ENCODE peak calls at places on chromosome 21, in four cellular contexts. G, S, O and B are unnamed samples.
A peak's percentile ranks its signal among the peaks of the same experiment; 100 is the strongest.

GRCh38 chr21:36040389-36040788 is 19.9 kb downstream of the SETD4 start:
- DNase-seq in G (no peak), O (no peak), S (no peak), B (no peak)

GRCh38 chr21:29149771-29150425 is 19.5 kb downstream of the MAP3K7CL start:
- DNase-seq in G (no peak), O (no peak), S (peak; percentile 64), B (no peak)

GRCh38 chr21:39099859-39100258 is 83.4 kb downstream of the PSMG1 start:
- DNase-seq in S (no peak), G (no peak), O (no peak), B (no peak)

GRCh38 chr21:36567216-36567917 is 87.4 kb upstream of the CLDN14 start:
- DNase-seq in S (peak; percentile 60), G (no peak), O (no peak), B (no peak)

GRCh38 chr21:44437371-44437695 is 18.0 kb upstream of the LRRC3 start:
- DNase-seq in S (no peak), O (no peak), G (no peak), B (no peak)

GRCh38 chr21:41979751-41980369 is 26.0 kb upstream of the C2CD2 start:
- DNase-seq in S (no peak), O (no peak), G (no peak), B (no peak)

GRCh38 chr21:10272216-10272615 is 249.2 kb upstream of the TPTE start:
- DNase-seq in S (no peak), G (peak; percentile 11), O (no peak), B (no peak)

GRCh38 chr21:26124421-26124833 is 46.1 kb downstream of the APP start:
- DNase-seq in G (no peak), O (no peak), S (peak; percentile 53), B (peak; percentile 84)

DNA sequence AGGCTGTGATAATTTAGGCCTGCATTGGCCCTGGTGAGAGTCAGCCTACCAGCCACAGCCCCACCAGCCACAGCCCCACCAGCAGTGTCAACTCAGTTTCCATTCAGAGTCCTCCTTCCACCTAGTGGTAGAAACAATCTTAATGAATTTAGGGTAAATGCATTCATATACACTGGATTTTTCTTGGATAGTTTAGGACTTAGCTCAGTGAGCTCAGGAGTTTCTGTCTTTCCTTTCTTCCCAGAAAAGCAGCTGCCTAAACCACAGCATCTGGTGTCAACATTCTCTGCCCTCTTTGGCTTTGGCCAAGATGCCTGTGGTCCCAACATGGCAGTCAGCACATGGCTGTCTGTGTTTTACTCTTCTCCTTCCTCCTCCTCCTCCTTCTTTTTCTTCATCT is 94.0 kb downstream of the CLIC6 start:
- DNase-seq in G (no peak), O (no peak), S (no peak), B (peak; percentile 64)
- TF ChIP-seq CTCF in G (no peak), O (no peak), S (no peak), B (peak; percentile 13)

GRCh38 chr21:14613496-14613895 is 67.4 kb upstream of the SAMSN1 start:
- DNase-seq in S (no peak), O (no peak), G (no peak), B (no peak)

GRCh38 chr21:14607262-14607661 is 61.1 kb upstream of the SAMSN1 start:
- DNase-seq in G (no peak), S (no peak), O (no peak), B (no peak)

GRCh38 chr21:14614287-14614686 is 68.2 kb upstream of the SAMSN1 start:
- DNase-seq in O (no peak), G (no peak), S (no peak), B (no peak)

GRCh38 chr21:14609274-14609673 is 63.2 kb upstream of the SAMSN1 start:
- DNase-seq in S (no peak), G (no peak), O (no peak), B (no peak)
- H3K4me3 ChIP-seq in S (no peak overlapping the region), G (no peak overlapping the region), O (no peak overlapping the region), B (no peak overlapping the region)

GRCh38 chr21:37642493-37642892 is 273.8 kb downstream of the KCNJ6 start:
- DNase-seq in O (no peak), S (no peak), G (no peak), B (no peak)
- TF ChIP-seq CTCF in O (no peak), S (no peak), G (peak; percentile 27), B (peak; percentile 14)

GRCh38 chr21:16418211-16418610 is 688.4 kb downstream of the USP25 start:
- DNase-seq in O (no peak), G (no peak), S (peak; percentile 75), B (peak; percentile 43)
- H3K4me3 ChIP-seq in O (no peak overlapping the region), G (no peak overlapping the region), S (no peak overlapping the region), B (no peak overlapping the region)

GRCh38 chr21:16455526-16455925 is 725.7 kb downstream of the USP25 start:
- DNase-seq in S (no peak), O (no peak), G (no peak), B (no peak)

GRCh38 chr21:16455978-16456377 is 726.2 kb downstream of the USP25 start:
- DNase-seq in O (no peak), G (no peak), S (peak; percentile 3), B (no peak)

GRCh38 chr21:16457498-16457897 is 727.7 kb downstream of the USP25 start:
- DNase-seq in S (no peak), G (no peak), O (no peak), B (no peak)

GRCh38 chr21:16454371-16454770 is 724.6 kb downstream of the USP25 start:
- DNase-seq in O (no peak), G (no peak), S (peak; percentile 48), B (no peak)
- TF ChIP-seq CTCF in O (no peak), G (no peak), S (peak; percentile 53), B (peak; percentile 29)

GRCh38 chr21:45556302-45556644 is 14.0 kb upstream of the SLC19A1 start:
- DNase-seq in G (no peak), S (no peak), O (no peak), B (no peak)

GRCh38 chr21:45555557-45556301 is 13.5 kb upstream of the SLC19A1 start:
- DNase-seq in O (peak; percentile 93), G (peak; percentile 85), S (peak; percentile 13), B (peak; percentile 72)

GRCh38 chr21:45556645-45557601 is 14.7 kb upstream of the SLC19A1 start:
- DNase-seq in G (peak; percentile 51), O (peak; percentile 55), S (peak; percentile 18), B (no peak)

GRCh38 chr21:45554477-45555175 is 12.4 kb upstream of the SLC19A1 start:
- DNase-seq in O (peak; percentile 99), S (peak; percentile 63), G (peak; percentile 89), B (peak; percentile 61)

DNA sequence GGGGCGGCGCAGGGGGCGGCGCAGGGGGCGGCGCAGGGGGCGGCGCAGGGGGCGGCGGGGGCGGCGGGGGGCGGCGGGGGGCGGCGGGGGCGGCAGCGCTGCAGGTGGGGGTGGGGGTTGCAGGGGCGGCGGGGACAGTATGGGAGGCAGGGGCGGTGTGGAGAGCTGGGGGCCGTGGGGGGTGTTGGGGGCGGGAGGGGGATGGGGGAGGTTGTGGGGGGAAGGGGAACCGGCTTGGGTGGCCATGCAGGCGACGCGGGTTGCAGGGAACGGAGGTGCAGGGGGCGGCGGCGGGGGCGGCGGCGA is 13.0 kb upstream of the SLC19A1 start:
- DNase-seq in S (no peak), O (no peak), G (no peak), B (no peak)
- H3K4me3 ChIP-seq in S (no peak overlapping the region), O (peak overlapping the region; percentile 26), G (peak overlapping the region; percentile 59), B (peak overlapping the region; percentile 48)